ENCODE peak calls at places on chromosomes 5 and 9, in five cellular contexts. One of them, this sample, is unnamed.

GRCh38 chr5:146042628-146043279 is 62.6 kb downstream of the PLAC8L1 start:
- DNase-seq in head of caudate nucleus: no peak
- DNase-seq in naive thymus-derived CD8-positive, alpha-beta T cell: no peak
- DNase-seq in Peyer's patch: no peak
- DNase-seq in hepatocyte: no peak
- DNase-seq in this sample: no peak

GRCh38 chr5:14900661-14901461 is 29.3 kb upstream of the ANKH start:
- DNase-seq in Peyer's patch: no peak
- DNase-seq in hepatocyte: no peak
- DNase-seq in head of caudate nucleus: no peak
- DNase-seq in naive thymus-derived CD8-positive, alpha-beta T cell: no peak
- DNase-seq in this sample: no peak

GRCh38 chr5:113581388-113581787 is 67.9 kb downstream of the YTHDC2 start:
- DNase-seq in hepatocyte: no peak
- DNase-seq in head of caudate nucleus: no peak
- DNase-seq in Peyer's patch: no peak
- DNase-seq in naive thymus-derived CD8-positive, alpha-beta T cell: no peak
- DNase-seq in this sample: no peak

GRCh38 chr9:78386746-78387145 is 89.8 kb downstream of the PSAT1 start:
- DNase-seq in head of caudate nucleus: no peak
- DNase-seq in hepatocyte: peak
- DNase-seq in naive thymus-derived CD8-positive, alpha-beta T cell: no peak
- DNase-seq in Peyer's patch: no peak
- DNase-seq in this sample: no peak

GRCh38 chr9:23693374-23693773 is 132.7 kb downstream of the ELAVL2 start:
- DNase-seq in hepatocyte: no peak
- DNase-seq in head of caudate nucleus: no peak
- DNase-seq in naive thymus-derived CD8-positive, alpha-beta T cell: no peak
- DNase-seq in Peyer's patch: no peak
- DNase-seq in this sample: no peak

GRCh38 chr5:52915176-52915875 is 73.8 kb upstream of the ITGA2 start:
- DNase-seq in head of caudate nucleus: peak
- DNase-seq in Peyer's patch: peak
- DNase-seq in naive thymus-derived CD8-positive, alpha-beta T cell: peak
- DNase-seq in hepatocyte: peak
- DNase-seq in this sample: peak

GRCh38 chr9:34589656-34590375 is at the start of gene CNTFR:
- DNase-seq in hepatocyte: peak
- DNase-seq in naive thymus-derived CD8-positive, alpha-beta T cell: no peak
- DNase-seq in head of caudate nucleus: peak
- DNase-seq in Peyer's patch: no peak
- DNase-seq in this sample: peak

GRCh38 chr9:127714916-127715442 is 484 bp downstream of the PTRH1 start:
- DNase-seq in head of caudate nucleus: no peak
- DNase-seq in Peyer's patch: no peak
- DNase-seq in hepatocyte: peak
- DNase-seq in naive thymus-derived CD8-positive, alpha-beta T cell: no peak
- DNase-seq in this sample: no peak

GRCh38 chr5:170848033-170848432 is 13.8 kb upstream of the RANBP17 start:
- DNase-seq in head of caudate nucleus: no peak
- DNase-seq in naive thymus-derived CD8-positive, alpha-beta T cell: no peak
- DNase-seq in Peyer's patch: no peak
- DNase-seq in hepatocyte: peak
- DNase-seq in this sample: no peak

GRCh38 chr9:137493163-137494103 is 34.3 kb upstream of the NSMF start:
- DNase-seq in naive thymus-derived CD8-positive, alpha-beta T cell: no peak
- DNase-seq in hepatocyte: no peak
- DNase-seq in head of caudate nucleus: no peak
- DNase-seq in Peyer's patch: no peak
- DNase-seq in this sample: no peak

GRCh38 chr9:127526655-127527559 is 75.6 kb downstream of the LRSAM1 start:
- DNase-seq in Peyer's patch: no peak
- DNase-seq in head of caudate nucleus: no peak
- DNase-seq in naive thymus-derived CD8-positive, alpha-beta T cell: no peak
- DNase-seq in hepatocyte: no peak
- DNase-seq in this sample: no peak

GRCh38 chr9:125437771-125438221 is 176.2 kb downstream of the GAPVD1 start:
- DNase-seq in naive thymus-derived CD8-positive, alpha-beta T cell: no peak
- DNase-seq in head of caudate nucleus: peak
- DNase-seq in hepatocyte: no peak
- DNase-seq in Peyer's patch: no peak
- DNase-seq in this sample: no peak

GRCh38 chr5:132310141-132310834 is 16.1 kb downstream of the SLC22A4 start:
- DNase-seq in Peyer's patch: no peak
- DNase-seq in naive thymus-derived CD8-positive, alpha-beta T cell: no peak
- DNase-seq in head of caudate nucleus: peak
- DNase-seq in hepatocyte: no peak
- DNase-seq in this sample: no peak

This sample was measured in left lobe of liver.